ENCODE peak calls at places on chromosomes 2 and 18, in nine cellular contexts. W is left kidney; L is stimulated activated CD4-positive, alpha-beta T cell treated with anti-CD3 and anti-CD28 coated beads, TNF-alpha, amount 100 ng/mL, for 1 hour; B is NCI-H1105 treated with DMSO at 0.1 percent for 48 hours; R is GM12892; C is epithelial cell of proximal tubule; D is NCI-H1436; K is MV-4-11; X is Calu3. Y is an unnamed sample.

GRCh38 chr2:85429213-85429923 is 10.9 kb downstream of the SH2D6 start:
- DNase-seq in R (no peak), W (no peak), L (no peak), B (no peak), D (no peak), X (no peak), C (no peak), K (no peak), Y (no peak)

GRCh38 chr2:107740300-107740699 is 86.4 kb upstream of the RGPD4 start:
- DNase-seq in L (no peak), B (no peak), R (no peak), D (no peak), X (no peak), W (no peak), C (no peak), K (no peak), Y (no peak)

GRCh38 chr2:40372586-40372985 is 79.3 kb downstream of the SLC8A1 start:
- DNase-seq in K (peak; percentile 15), B (no peak), X (no peak), L (no peak), R (no peak), D (no peak), W (no peak), C (no peak), Y (no peak)

GRCh38 chr2:9354318-9354717 is 69.0 kb downstream of the ITGB1BP1 start:
- DNase-seq in X (no peak), B (no peak), D (no peak), W (no peak), R (no peak), C (no peak), L (no peak), K (no peak), Y (no peak)

GRCh38 chr18:78804206-78805030 is 175.2 kb upstream of the SALL3 start:
- DNase-seq in R (no peak), X (no peak), D (no peak), L (no peak), K (no peak), W (no peak), B (no peak), C (no peak), Y (no peak)

GRCh38 chr18:34494359-34494696 is 215.8 kb upstream of the DTNA start:
- DNase-seq in X (peak; percentile 4), B (no peak), D (no peak), R (no peak), C (no peak), W (no peak), K (no peak), L (no peak), Y (no peak)

GRCh38 chr18:58953627-58954026 is 89.0 kb downstream of the ZNF532 start:
- DNase-seq in D (no peak), R (no peak), L (no peak), K (no peak), X (peak; percentile 56), W (no peak), C (no peak), B (peak; percentile 76), Y (no peak)

GRCh38 chr2:111194835-111195621 is 74.3 kb downstream of the BCL2L11 start:
- DNase-seq in D (no peak), X (no peak), B (no peak), K (no peak), W (no peak), L (no peak), C (no peak), R (peak; percentile 49), Y (no peak)

GRCh38 chr2:8265827-8266226 is 416.0 kb upstream of the ID2 start:
- DNase-seq in B (no peak), W (no peak), X (no peak), R (no peak), L (no peak), C (no peak), D (no peak), K (no peak), Y (no peak)